ENCODE peak calls at places on chromosomes 16 and 17, in seven cellular contexts. One of them, this sample, is unnamed.

GRCh38 chr16:11833951-11834695 is 17.2 kb downstream of the RSL1D1 start:
- DNase-seq in ELF-1: no peak
- DNase-seq in colonic mucosa: no peak
- DNase-seq in CD8-positive, alpha-beta T cell: no peak
- DNase-seq in T-helper 9 cell: no peak
- DNase-seq in neural progenitor cell: no peak
- DNase-seq in retina: no peak
- DNase-seq in this sample: no peak

GRCh38 chr16:24273511-24273910 is 17.4 kb downstream of the CACNG3 start:
- DNase-seq in T-helper 9 cell: no peak
- DNase-seq in neural progenitor cell: no peak
- DNase-seq in retina: no peak
- DNase-seq in ELF-1: no peak
- DNase-seq in CD8-positive, alpha-beta T cell: no peak
- DNase-seq in colonic mucosa: no peak
- DNase-seq in this sample: no peak

GRCh38 chr17:3582921-3583320 is 25.3 kb upstream of the TRPV3 start:
- DNase-seq in neural progenitor cell: no peak
- DNase-seq in retina: no peak
- DNase-seq in ELF-1: no peak
- DNase-seq in CD8-positive, alpha-beta T cell: no peak
- DNase-seq in T-helper 9 cell: no peak
- DNase-seq in colonic mucosa: no peak
- DNase-seq in this sample: no peak

GRCh38 chr16:8961811-8962390 is 1.8 kb downstream of the USP7 start:
- DNase-seq in CD8-positive, alpha-beta T cell: no peak
- DNase-seq in neural progenitor cell: peak; percentile 56
- DNase-seq in colonic mucosa: no peak
- DNase-seq in retina: no peak
- DNase-seq in ELF-1: no peak
- DNase-seq in T-helper 9 cell: no peak
- DNase-seq in this sample: no peak

GRCh38 chr17:79681628-79682261 is 49.0 kb upstream of the ENPP7 start:
- DNase-seq in colonic mucosa: no peak
- DNase-seq in retina: no peak
- DNase-seq in ELF-1: no peak
- DNase-seq in neural progenitor cell: no peak
- DNase-seq in CD8-positive, alpha-beta T cell: no peak
- DNase-seq in T-helper 9 cell: no peak
- DNase-seq in this sample: no peak

GRCh38 chr16:49345829-49346228 is 27.8 kb upstream of the C16orf78 start:
- DNase-seq in neural progenitor cell: peak; percentile 80
- DNase-seq in retina: no peak
- DNase-seq in T-helper 9 cell: no peak
- DNase-seq in ELF-1: no peak
- DNase-seq in CD8-positive, alpha-beta T cell: no peak
- DNase-seq in colonic mucosa: no peak
- DNase-seq in this sample: no peak

GRCh38 chr16:67862623-67863583 is 9.9 kb upstream of the EDC4 start:
- DNase-seq in ELF-1: no peak
- DNase-seq in CD8-positive, alpha-beta T cell: no peak
- DNase-seq in T-helper 9 cell: no peak
- DNase-seq in retina: no peak
- DNase-seq in neural progenitor cell: no peak
- DNase-seq in colonic mucosa: no peak
- DNase-seq in this sample: peak; percentile 94

GRCh38 chr17:35577826-35578194 is 561 bp downstream of the PEX12 start:
- DNase-seq in ELF-1: no peak
- DNase-seq in T-helper 9 cell: no peak
- DNase-seq in retina: no peak
- DNase-seq in colonic mucosa: peak; percentile 29
- DNase-seq in neural progenitor cell: no peak
- DNase-seq in CD8-positive, alpha-beta T cell: no peak
- DNase-seq in this sample: no peak

GRCh38 chr16:53320992-53321391 is 113.3 kb upstream of the RBL2 start:
- DNase-seq in T-helper 9 cell: no peak
- DNase-seq in ELF-1: no peak
- DNase-seq in retina: no peak
- DNase-seq in neural progenitor cell: no peak
- DNase-seq in colonic mucosa: no peak
- DNase-seq in CD8-positive, alpha-beta T cell: no peak
- DNase-seq in this sample: no peak

GRCh38 chr16:11256657-11257130 is 690 bp upstream of the SOCS1 start:
- DNase-seq in colonic mucosa: peak; percentile 72
- DNase-seq in CD8-positive, alpha-beta T cell: no peak
- DNase-seq in retina: peak; percentile 62
- DNase-seq in T-helper 9 cell: peak; percentile 21
- DNase-seq in neural progenitor cell: peak; percentile 71
- DNase-seq in ELF-1: peak; percentile 68
- DNase-seq in this sample: peak; percentile 88

GRCh38 chr17:51435641-51436091 is 175.3 kb downstream of the UTP18 start:
- DNase-seq in neural progenitor cell: peak; percentile 78
- DNase-seq in CD8-positive, alpha-beta T cell: no peak
- DNase-seq in colonic mucosa: peak; percentile 42
- DNase-seq in retina: no peak
- DNase-seq in T-helper 9 cell: peak; percentile 41
- DNase-seq in ELF-1: peak; percentile 37
- DNase-seq in this sample: no peak

GRCh38 chr16:12754824-12755543 is 48.7 kb downstream of the CPPED1 start:
- DNase-seq in ELF-1: no peak
- DNase-seq in colonic mucosa: no peak
- DNase-seq in CD8-positive, alpha-beta T cell: no peak
- DNase-seq in retina: no peak
- DNase-seq in neural progenitor cell: no peak
- DNase-seq in T-helper 9 cell: no peak
- DNase-seq in this sample: no peak

GRCh38 chr16:85798901-85799496 is 345 bp downstream of the EMC8 start:
- DNase-seq in CD8-positive, alpha-beta T cell: peak; percentile 53
- DNase-seq in ELF-1: no peak
- DNase-seq in T-helper 9 cell: peak; percentile 11
- DNase-seq in neural progenitor cell: no peak
- DNase-seq in retina: no peak
- DNase-seq in colonic mucosa: peak; percentile 29
- DNase-seq in this sample: no peak

This sample was measured in posterior vena cava.